ENCODE peak calls at places on chromosomes 1 and 21, in five cellular contexts. L is mesenchymal stem cell, T is GM23248, I is uterus, B is mammary epithelial cell. K is an unnamed sample. For H3K4me1, the result is how much of the 10 kb centered on the place peaks cover.

GRCh38 chr1:5526385-5526750 is 465.9 kb downstream of the NPHP4 start:
- DNase-seq in B (no peak), L (no peak), I (no peak), T (no peak), K (no peak)

GRCh38 chr1:229381234-229381633 is 38.4 kb upstream of the CCSAP start:
- DNase-seq in I (no peak), B (no peak), T (no peak), L (no peak), K (no peak)

GRCh38 chr21:15823486-15824150 is 93.8 kb downstream of the USP25 start:
- DNase-seq in I (no peak), T (no peak), L (no peak), B (no peak), K (no peak)

GRCh38 chr1:112849425-112849966 is 106.5 kb downstream of the SLC16A1 start:
- DNase-seq in L (peak), B (no peak), T (peak), I (no peak), K (no peak)

GRCh38 chr1:9233241-9233941 is 1.2 kb upstream of the H6PD start:
- DNase-seq in L (peak), B (no peak), I (peak), T (peak), K (no peak)

GRCh38 chr1:214439352-214440119 is 111.9 kb downstream of the PTPN14 start:
- DNase-seq in L (peak), B (peak), T (no peak), I (peak), K (no peak)

GRCh38 chr1:182669266-182669665 is 15.1 kb downstream of the RGS8 start:
- DNase-seq in B (no peak), T (no peak), I (no peak), L (no peak), K (no peak)

GRCh38 chr1:203353486-203353885 is 2.6 kb upstream of the FMOD start:
- DNase-seq in B (no peak), L (no peak), T (no peak), I (no peak), K (no peak)

GRCh38 chr1:86502721-86503430 is 34.1 kb downstream of the CLCA1 start:
- DNase-seq in T (no peak), L (no peak), B (no peak), I (peak), K (no peak)

GRCh38 chr1:185315364-185316108 is 1.5 kb downstream of the IVNS1ABP start:
- DNase-seq in T (peak), L (no peak), B (no peak), I (no peak), K (no peak)

GRCh38 chr1:160247053-160247452 is 15.3 kb downstream of the DCAF8 start:
- DNase-seq in B (no peak), T (no peak), I (no peak), L (no peak), K (no peak)
- H3K4me1 ChIP-seq in B (under half), T (under half), I (under half), L (under half), K (under half)

GRCh38 chr1:116382321-116382720 is 9.3 kb downstream of the ATP1A1 start:
- DNase-seq in B (no peak), L (peak), T (no peak), I (no peak), K (no peak)

GRCh38 chr1:116379057-116379630 is 6.1 kb downstream of the ATP1A1 start:
- DNase-seq in B (no peak), L (peak), I (no peak), T (peak), K (no peak)

GRCh38 chr1:116377564-116378529 is 4.8 kb downstream of the ATP1A1 start:
- DNase-seq in B (peak), T (peak), I (peak), L (peak), K (no peak)

GRCh38 chr1:116380499-116381316 is 7.7 kb downstream of the ATP1A1 start:
- DNase-seq in L (no peak), B (no peak), T (no peak), I (no peak), K (no peak)

GRCh38 chr1:116379674-116380498 is 6.8 kb downstream of the ATP1A1 start:
- DNase-seq in L (no peak), B (no peak), T (no peak), I (no peak), K (no peak)
- H3K4me1 ChIP-seq in L (under half), B (under half), T (half or more), I (under half), K (under half)

GRCh38 chr1:116809181-116809508 is 54.9 kb downstream of the CD2 start:
- DNase-seq in L (no peak), I (no peak), T (no peak), B (no peak), K (no peak)
- H3K4me1 ChIP-seq in L (under half), I (under half), T (under half), B (under half), K (under half)

GRCh38 chr1:27569088-27569459 is 34.9 kb downstream of the AHDC1 start:
- DNase-seq in I (no peak), L (peak), T (peak), B (no peak), K (no peak)
- H3K4me1 ChIP-seq in I (under half), L (half or more), T (under half), B (half or more), K (under half)

GRCh38 chr1:206895837-206896242 is 1.4 kb upstream of the IL24 start:
- DNase-seq in I (no peak), B (no peak), T (peak), L (peak), K (no peak)
- H3K4me1 ChIP-seq in I (under half), B (half or more), T (half or more), L (under half), K (under half)

GRCh38 chr1:109618614-109619404 is 607 bp downstream of the GNAT2 start:
- DNase-seq in I (no peak), T (no peak), B (no peak), L (no peak), K (no peak)

GRCh38 chr1:109619405-109619654 is at the start of gene GNAT2:
- DNase-seq in L (no peak), B (no peak), I (no peak), T (no peak), K (no peak)

GRCh38 chr1:109619655-109620395 is at the start of gene AMPD2:
- DNase-seq in T (peak), B (peak), L (peak), I (peak), K (no peak)

GRCh38 chr1:109615879-109616278 is 3.5 kb downstream of the GNAT2 start:
- DNase-seq in I (no peak), T (no peak), B (no peak), L (peak), K (no peak)

DNA sequence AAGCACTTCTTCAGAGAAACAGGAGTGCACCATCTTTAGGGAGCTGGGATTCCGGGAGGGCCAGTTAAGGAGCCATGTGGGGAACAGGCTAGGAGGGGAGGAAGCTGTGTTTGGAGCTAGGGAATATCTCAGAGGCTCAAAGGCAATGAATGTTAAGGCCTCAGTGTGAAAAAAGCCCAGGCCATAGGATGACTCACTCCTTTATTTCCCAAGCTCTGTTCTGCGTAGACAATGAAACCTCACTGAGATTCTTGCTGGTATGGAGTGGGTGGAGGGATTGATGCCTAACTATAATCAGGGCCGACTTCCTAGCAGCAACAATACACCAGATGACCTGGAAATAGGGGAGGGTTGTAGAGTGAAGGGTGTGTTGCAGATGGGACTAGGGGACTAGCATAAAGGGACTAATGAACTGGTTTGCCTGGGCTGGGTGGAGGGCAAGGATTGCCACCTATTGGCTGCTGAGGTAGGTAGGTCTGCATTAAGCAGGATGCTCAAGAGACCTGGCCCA is 2.1 kb downstream of the GNAT2 start:
- DNase-seq in I (no peak), L (peak), B (peak), T (peak), K (no peak)
- H3K4me1 ChIP-seq in I (under half), L (under half), B (under half), T (under half), K (under half)